ENCODE peak calls at places on chromosome 4, in ten cellular contexts. W is HepG2, B is tibial nerve, S is stomach, Z is ovary, Y is IMR-90, V is sigmoid colon, G is uterus, J is esophagus muscularis mucosa, I is body of pancreas. F is an unnamed sample. For H3K9me3, the result is how much of the 10 kb centered on the place peaks cover.

GRCh38 chr4:27123050-27123768 is 262.6 kb downstream of the STIM2 start:
- DNase-seq in G (no peak), Z (no peak), B (no peak), V (no peak), S (no peak), I (no peak), W (no peak), Y (no peak), J (no peak), F (no peak)

GRCh38 chr4:7189475-7190277 is 2.7 kb upstream of the SORCS2 start:
- DNase-seq in Y (no peak), V (peak), W (peak), Z (no peak), B (no peak), J (no peak), I (peak), G (peak), S (no peak), F (no peak)

GRCh38 chr4:56681849-56682175 is 716 bp upstream of the HOPX start:
- DNase-seq in W (no peak), Y (no peak), S (no peak), Z (no peak), J (no peak), B (no peak), V (no peak), I (no peak), G (no peak), F (no peak)

GRCh38 chr4:84596826-84597225 is 13.9 kb downstream of the CDS1 start:
- DNase-seq in Z (no peak), G (no peak), I (no peak), J (no peak), S (no peak), V (no peak), B (no peak), Y (no peak), W (no peak), F (no peak)

GRCh38 chr4:48546336-48546735 is 56.3 kb downstream of the ZAR1 start:
- DNase-seq in Y (peak), Z (no peak), S (no peak), J (no peak), I (peak), G (no peak), B (peak), W (peak), V (no peak), F (no peak)

GRCh38 chr4:38094419-38094818 is 134.2 kb downstream of the PTTG2 start:
- DNase-seq in V (no peak), Y (no peak), S (no peak), J (no peak), W (no peak), B (no peak), Z (peak), I (no peak), G (no peak), F (no peak)

GRCh38 chr4:184746532-184746870 is 12.6 kb upstream of the CENPU start:
- DNase-seq in J (no peak), W (no peak), I (peak), Y (peak), S (peak), Z (peak), B (peak), V (peak), G (peak), F (no peak)

GRCh38 chr4:189313861-189314513 is 626.7 kb upstream of the FRG1 start:
- DNase-seq in Z (no peak), B (no peak), W (no peak), Y (no peak), J (no peak), S (no peak), G (no peak), V (no peak), I (no peak), F (no peak)

GRCh38 chr4:32775049-32775448 is 2054.9 kb downstream of the PCDH7 start:
- DNase-seq in V (no peak), Z (no peak), B (no peak), W (peak), J (no peak), I (no peak), G (no peak), S (no peak), Y (no peak), F (no peak)

GRCh38 chr4:80206541-80207171 is 9.4 kb downstream of the PRDM8 start:
- DNase-seq in I (no peak), B (no peak), Z (no peak), Y (peak), G (peak), S (no peak), W (no peak), V (peak), J (no peak), F (no peak)

GRCh38 chr4:1792832-1793495 is at the start of gene FGFR3:
- DNase-seq in Z (no peak), G (no peak), B (no peak), Y (no peak), J (no peak), S (peak), I (peak), W (peak), V (no peak), F (no peak)

GRCh38 chr4:55398966-55399365 is 3.2 kb downstream of the TMEM165 start:
- DNase-seq in S (no peak), B (no peak), V (no peak), W (peak), G (no peak), Y (peak), I (no peak), J (no peak), Z (no peak), F (no peak)

GRCh38 chr4:187504974-187505797 is 490.4 kb upstream of the ZFP42 start:
- DNase-seq in Y (no peak), B (no peak), J (no peak), V (no peak), I (no peak), S (no peak), Z (no peak), G (no peak), W (no peak), F (no peak)

GRCh38 chr4:180913750-180914149 is 1329.5 kb upstream of the TENM3 start:
- DNase-seq in I (no peak), G (no peak), J (no peak), B (no peak), W (no peak), Y (peak), S (no peak), Z (no peak), V (no peak), F (no peak)

GRCh38 chr4:57249083-57249482 is 138.9 kb upstream of the IGFBP7 start:
- DNase-seq in B (no peak), I (no peak), S (no peak), Z (no peak), Y (peak), J (no peak), G (no peak), V (no peak), W (no peak), F (no peak)

GRCh38 chr4:145440292-145441007 is 41.2 kb upstream of the SMAD1 start:
- DNase-seq in J (no peak), V (no peak), B (no peak), I (no peak), W (no peak), G (no peak), Y (no peak), S (no peak), Z (no peak), F (no peak)

GRCh38 chr4:118734491-118735205 is 49.5 kb downstream of the METTL14 start:
- DNase-seq in Z (no peak), V (no peak), G (no peak), B (no peak), Y (no peak), S (no peak), I (no peak), W (no peak), J (no peak), F (no peak)

GRCh38 chr4:176641237-176641636 is 151.5 kb downstream of the VEGFC start:
- DNase-seq in G (no peak), V (no peak), W (no peak), Z (no peak), I (no peak), J (no peak), S (no peak), Y (peak), B (no peak), F (no peak)

GRCh38 chr4:131499139-131499873 is 1649.8 kb upstream of the PCDH10 start:
- DNase-seq in J (no peak), S (no peak), V (no peak), I (no peak), Z (no peak), W (no peak), B (peak), Y (peak), G (no peak), F (no peak)

GRCh38 chr4:89056953-89057398 is at the start of gene FAM13A:
- DNase-seq in Y (peak), J (peak), V (peak), Z (peak), S (peak), W (peak), I (peak), G (peak), B (peak), F (peak)
- TF ChIP-seq POLR2A in Y (no peak), J (no peak), V (no peak), Z (no peak), S (no peak), W (no peak), I (peak), G (no peak), B (no peak), F (no peak)

GRCh38 chr4:139872274-139872673 is 206.7 kb downstream of the MGST2 start:
- DNase-seq in I (no peak), V (no peak), Y (peak), Z (no peak), G (no peak), W (peak), J (no peak), B (no peak), S (no peak), F (no peak)

GRCh38 chr4:139873111-139873866 is 207.7 kb downstream of the MGST2 start:
- DNase-seq in B (no peak), Y (peak), G (no peak), V (no peak), I (no peak), Z (no peak), S (no peak), J (no peak), W (no peak), F (no peak)

GRCh38 chr4:139875456-139875855 is 209.8 kb downstream of the MGST2 start:
- DNase-seq in G (no peak), W (no peak), J (no peak), Y (no peak), S (no peak), Z (no peak), B (no peak), I (peak), V (no peak), F (no peak)

GRCh38 chr4:139878050-139878449 is 212.4 kb downstream of the MGST2 start:
- DNase-seq in S (no peak), Y (no peak), W (peak), V (no peak), I (no peak), B (no peak), Z (no peak), J (no peak), G (no peak), F (no peak)

DNA sequence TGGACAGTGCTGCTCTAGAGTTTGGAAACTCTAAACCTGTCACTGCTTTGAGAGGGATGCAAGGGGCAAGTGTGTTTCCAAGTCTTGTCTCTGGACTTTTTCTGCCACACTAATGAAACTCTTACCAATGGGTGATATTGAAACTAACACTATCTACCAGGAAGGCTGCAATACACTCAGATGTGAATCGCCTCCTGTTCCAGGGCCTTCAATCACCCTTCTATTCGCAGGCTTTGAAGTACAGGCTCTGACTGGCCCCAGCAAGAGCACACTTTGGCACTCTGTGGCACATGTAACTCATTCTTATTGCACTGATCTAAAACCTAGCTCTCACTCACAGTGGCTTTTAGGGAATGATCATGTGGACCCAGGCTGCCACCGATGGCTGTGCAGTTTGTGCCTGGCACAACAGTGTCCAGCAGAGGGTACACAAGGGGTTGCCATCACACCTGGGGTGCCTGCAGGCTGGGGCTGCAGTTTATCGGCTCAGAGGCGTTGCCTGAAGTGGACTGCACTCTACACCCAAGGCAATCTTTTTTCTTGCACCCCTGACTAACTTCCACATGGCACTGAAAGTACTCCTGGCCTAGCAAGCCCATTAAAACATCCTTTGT is 210.8 kb downstream of the MGST2 start:
- DNase-seq in J (no peak), I (peak), Z (no peak), W (no peak), Y (no peak), B (no peak), V (no peak), G (no peak), S (no peak), F (no peak)
- H3K27ac ChIP-seq in J (peak), I (peak), Z (no peak), W (no peak), Y (no peak), B (no peak), V (no peak), G (no peak), S (no peak), F (no peak)

GRCh38 chr4:116016201-116016600 is 902.8 kb upstream of the NDST4 start:
- DNase-seq in Z (no peak), V (peak), G (no peak), W (no peak), S (peak), B (no peak), I (no peak), Y (peak), J (no peak), F (no peak)

GRCh38 chr4:116020141-116020722 is 906.8 kb upstream of the NDST4 start:
- DNase-seq in I (no peak), J (no peak), W (no peak), V (no peak), G (no peak), Y (no peak), B (no peak), Z (no peak), S (no peak), F (no peak)

GRCh38 chr4:116015062-116015461 is 901.6 kb upstream of the NDST4 start:
- DNase-seq in S (no peak), J (no peak), Z (no peak), I (no peak), Y (no peak), W (no peak), V (no peak), G (no peak), B (no peak), F (no peak)

GRCh38 chr4:116018831-116019230 is 905.4 kb upstream of the NDST4 start:
- DNase-seq in G (no peak), B (no peak), Y (no peak), J (no peak), S (no peak), W (no peak), I (no peak), V (no peak), Z (no peak), F (no peak)

GRCh38 chr4:116015549-116015948 is 902.1 kb upstream of the NDST4 start:
- DNase-seq in G (no peak), W (no peak), V (no peak), B (no peak), Z (no peak), S (no peak), I (no peak), J (no peak), Y (no peak), F (no peak)
- H3K9me3 ChIP-seq in G (under half), W (half or more), V (under half), B (under half), Z (under half), S (half or more), I (under half), J (under half), Y (under half), F (under half)

GRCh38 chr4:110193822-110194761 is 4.3 kb downstream of the ELOVL6 start:
- DNase-seq in B (peak), J (no peak), I (peak), V (peak), Y (peak), G (peak), Z (peak), S (peak), W (peak), F (peak)
- TF ChIP-seq POLR2A in B (no peak), J (no peak), I (peak), V (peak), Y (peak), G (peak), Z (no peak), S (no peak), W (peak), F (peak)

GRCh38 chr4:105474110-105474518 is 252 bp upstream of the PPA2 start:
- DNase-seq in Y (peak), W (no peak), Z (peak), J (peak), I (peak), B (peak), S (peak), V (peak), G (peak), F (no peak)

GRCh38 chr4:105472871-105473339 is 957 bp downstream of the PPA2 start:
- DNase-seq in V (no peak), B (no peak), Y (no peak), W (no peak), Z (no peak), S (no peak), I (no peak), J (no peak), G (no peak), F (no peak)

GRCh38 chr4:105471566-105472176 is 2.2 kb downstream of the PPA2 start:
- DNase-seq in W (peak), G (peak), S (peak), I (peak), Z (peak), B (peak), V (peak), J (peak), Y (peak), F (peak)

DNA sequence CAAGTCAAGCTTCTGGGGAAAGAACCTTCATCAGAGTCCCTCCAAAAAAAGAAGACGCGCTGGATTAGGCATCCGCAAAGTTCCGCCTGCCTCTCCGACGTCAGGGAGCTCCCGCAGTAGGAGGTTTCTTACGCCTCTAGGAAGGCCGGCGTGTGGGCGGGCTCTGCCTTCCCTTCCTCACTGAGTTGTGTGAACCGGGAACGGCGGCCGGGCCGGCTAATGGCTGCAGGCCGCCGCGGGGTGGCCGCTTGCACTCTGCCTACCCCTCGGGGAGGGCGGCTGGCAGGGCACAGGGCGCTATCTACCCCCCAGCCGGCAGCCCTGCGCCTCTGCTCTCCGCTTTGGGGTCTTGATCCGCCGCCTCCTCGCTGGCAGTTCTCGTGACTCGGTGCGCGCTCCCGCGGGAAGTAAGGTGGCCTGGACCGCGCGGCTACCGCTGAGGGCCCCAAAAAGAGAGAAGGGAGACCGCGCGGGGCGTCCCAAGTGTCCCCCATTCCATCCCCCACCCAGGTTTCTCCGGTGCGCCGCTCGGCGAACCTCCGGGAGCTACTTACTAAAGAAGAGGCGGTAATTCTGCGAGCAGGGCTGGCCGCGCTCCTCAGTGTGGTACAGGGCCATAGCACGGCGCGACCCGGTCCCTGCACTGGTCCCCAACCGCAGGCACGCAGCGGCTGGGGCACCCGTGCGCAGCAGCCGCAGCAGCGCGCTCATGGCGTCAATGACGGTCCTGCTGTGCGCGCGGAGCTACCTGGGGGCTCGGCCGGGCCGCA is at the start of gene PPA2:
- DNase-seq in S (peak), W (peak), B (peak), I (peak), Y (peak), V (peak), G (peak), J (peak), Z (peak), F (peak)
- H3K27ac ChIP-seq in S (peak), W (peak), B (peak), I (peak), Y (peak), V (peak), G (peak), J (peak), Z (peak), F (peak)

GRCh38 chr4:139469869-139470268 is 15.9 kb downstream of the RAB33B start:
- DNase-seq in V (no peak), B (no peak), G (no peak), Z (no peak), S (peak), Y (no peak), W (no peak), J (no peak), I (peak), F (no peak)

GRCh38 chr4:139469216-139469615 is 15.3 kb downstream of the RAB33B start:
- DNase-seq in G (no peak), I (no peak), B (no peak), V (no peak), S (no peak), J (no peak), Z (no peak), W (no peak), Y (peak), F (no peak)

GRCh38 chr4:139472761-139473335 is 18.9 kb downstream of the RAB33B start:
- DNase-seq in V (no peak), G (no peak), W (no peak), S (no peak), Y (no peak), B (no peak), I (no peak), J (no peak), Z (no peak), F (no peak)

GRCh38 chr4:139470997-139471665 is 17.2 kb downstream of the RAB33B start:
- DNase-seq in Y (no peak), I (no peak), G (no peak), V (no peak), B (no peak), J (no peak), Z (no peak), W (no peak), S (no peak), F (no peak)

DNA sequence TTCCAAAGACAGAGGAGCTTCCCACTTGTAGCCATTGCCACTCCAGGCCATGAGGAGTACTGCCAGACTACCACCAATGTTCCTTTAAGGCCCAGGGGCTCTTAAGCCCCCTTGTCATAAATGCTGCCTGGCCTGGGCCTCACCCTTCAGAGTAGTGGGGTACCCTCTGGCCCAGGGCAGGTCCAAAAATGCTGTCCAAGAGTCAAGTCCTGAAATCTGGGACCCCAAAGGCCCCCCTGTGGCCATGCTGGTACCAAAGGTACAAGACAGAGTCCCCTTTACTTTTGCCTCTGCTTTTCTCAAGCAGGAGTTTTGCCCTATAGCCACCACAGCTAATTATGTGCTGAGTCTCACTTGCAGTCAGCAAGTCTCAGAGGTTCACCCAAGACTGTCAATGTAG is 16.4 kb downstream of the RAB33B start:
- DNase-seq in I (no peak), G (no peak), Z (no peak), S (no peak), J (no peak), W (no peak), Y (no peak), B (no peak), V (no peak), F (no peak)
- H3K9me3 ChIP-seq in I (under half), G (under half), Z (under half), S (under half), J (under half), W (under half), Y (under half), B (under half), V (under half), F (under half)

GRCh38 chr4:186149872-186150271 is 41.5 kb upstream of the CYP4V2 start:
- DNase-seq in Z (peak), V (peak), J (peak), Y (no peak), G (peak), W (peak), S (peak), B (peak), I (peak), F (peak)

GRCh38 chr4:186148335-186148975 is 42.9 kb upstream of the CYP4V2 start:
- DNase-seq in I (no peak), S (no peak), G (no peak), B (no peak), W (no peak), Z (no peak), Y (no peak), J (no peak), V (no peak), F (no peak)

GRCh38 chr4:186146443-186146842 is 41.9 kb downstream of the FAM149A start:
- DNase-seq in V (no peak), Y (no peak), B (no peak), W (no peak), I (no peak), G (no peak), S (no peak), Z (no peak), J (no peak), F (no peak)

GRCh38 chr4:186144180-186144579 is 39.7 kb downstream of the FAM149A start:
- DNase-seq in B (no peak), Z (peak), J (no peak), W (no peak), S (no peak), I (peak), V (no peak), Y (peak), G (peak), F (peak)

GRCh38 chr4:186144596-186145569 is 40.4 kb downstream of the FAM149A start:
- DNase-seq in G (peak), Y (peak), S (peak), J (no peak), I (peak), V (peak), W (no peak), Z (peak), B (peak), F (peak)
- TF ChIP-seq POLR2A in G (no peak), Y (no peak), S (no peak), J (no peak), I (peak), V (no peak), W (no peak), Z (no peak), B (no peak), F (peak)